ENCODE peak calls at places on chromosomes 16 and 17, in five cellular contexts. One of them, this sample, is unnamed.

GRCh38 chr16:51813609-51814008 is 662.5 kb upstream of the SALL1 start:
- DNase-seq in GM12878: no peak
- DNase-seq in adrenal gland: no peak
- DNase-seq in body of pancreas: no peak
- DNase-seq in suprapubic skin: no peak
- DNase-seq in this sample: no peak

GRCh38 chr16:30414159-30414558 is 6.8 kb downstream of the ZNF771 start:
- DNase-seq in body of pancreas: peak
- DNase-seq in adrenal gland: peak
- DNase-seq in GM12878: no peak
- DNase-seq in suprapubic skin: no peak
- DNase-seq in this sample: no peak

GRCh38 chr17:17089796-17090641 is 47.8 kb downstream of the MPRIP start:
- DNase-seq in suprapubic skin: no peak
- DNase-seq in GM12878: no peak
- DNase-seq in adrenal gland: peak
- DNase-seq in body of pancreas: no peak
- DNase-seq in this sample: no peak

GRCh38 chr17:77996256-77996655 is 37.8 kb downstream of the TNRC6C start:
- DNase-seq in adrenal gland: no peak
- DNase-seq in suprapubic skin: no peak
- DNase-seq in GM12878: no peak
- DNase-seq in body of pancreas: no peak
- DNase-seq in this sample: no peak

GRCh38 chr17:16282522-16282921 is 65.5 kb downstream of the PIGL start:
- DNase-seq in suprapubic skin: no peak
- DNase-seq in GM12878: no peak
- DNase-seq in adrenal gland: no peak
- DNase-seq in body of pancreas: no peak
- DNase-seq in this sample: peak

GRCh38 chr17:49631496-49631895 is 46.4 kb downstream of the SPOP start:
- DNase-seq in adrenal gland: no peak
- DNase-seq in suprapubic skin: no peak
- DNase-seq in GM12878: no peak
- DNase-seq in body of pancreas: no peak
- DNase-seq in this sample: no peak

GRCh38 chr16:57720142-57720575 is 15.4 kb upstream of the KATNB1 start:
- DNase-seq in suprapubic skin: no peak
- DNase-seq in body of pancreas: peak
- DNase-seq in GM12878: no peak
- DNase-seq in adrenal gland: peak
- DNase-seq in this sample: peak

GRCh38 chr17:40303706-40304450 is 5.1 kb upstream of the RARA start:
- DNase-seq in body of pancreas: no peak
- DNase-seq in GM12878: no peak
- DNase-seq in suprapubic skin: peak
- DNase-seq in adrenal gland: no peak
- DNase-seq in this sample: no peak

GRCh38 chr17:46958192-46958591 is 20.9 kb downstream of the RPRML start:
- DNase-seq in body of pancreas: no peak
- DNase-seq in suprapubic skin: no peak
- DNase-seq in GM12878: no peak
- DNase-seq in adrenal gland: no peak
- DNase-seq in this sample: no peak

GRCh38 chr17:62139141-62139540 is 74.1 kb upstream of the MED13 start:
- DNase-seq in GM12878: no peak
- DNase-seq in adrenal gland: no peak
- DNase-seq in body of pancreas: no peak
- DNase-seq in suprapubic skin: no peak
- DNase-seq in this sample: no peak

GRCh38 chr17:77772461-77772897 is 186.0 kb upstream of the TNRC6C start:
- DNase-seq in adrenal gland: peak
- DNase-seq in GM12878: no peak
- DNase-seq in suprapubic skin: no peak
- DNase-seq in body of pancreas: peak
- DNase-seq in this sample: no peak

GRCh38 chr17:34375598-34375997 is 12.6 kb upstream of the CCL1 start:
- DNase-seq in body of pancreas: no peak
- DNase-seq in GM12878: no peak
- DNase-seq in suprapubic skin: no peak
- DNase-seq in adrenal gland: no peak
- DNase-seq in this sample: no peak

GRCh38 chr17:60712675-60713074 is 35.0 kb downstream of the BCAS3 start:
- DNase-seq in GM12878: no peak
- DNase-seq in body of pancreas: no peak
- DNase-seq in suprapubic skin: no peak
- DNase-seq in adrenal gland: no peak
- DNase-seq in this sample: no peak

GRCh38 chr16:12300490-12300889 is 324.0 kb downstream of the SNX29 start:
- DNase-seq in suprapubic skin: no peak
- DNase-seq in adrenal gland: no peak
- DNase-seq in body of pancreas: no peak
- DNase-seq in GM12878: no peak
- DNase-seq in this sample: no peak

GRCh38 chr17:31431795-31432658 is 40.6 kb downstream of the RAB11FIP4 start:
- DNase-seq in suprapubic skin: no peak
- DNase-seq in GM12878: no peak
- DNase-seq in adrenal gland: no peak
- DNase-seq in body of pancreas: no peak
- DNase-seq in this sample: no peak

GRCh38 chr17:78044280-78044835 is 84.2 kb downstream of the TMC6 start:
- DNase-seq in adrenal gland: no peak
- DNase-seq in GM12878: no peak
- DNase-seq in body of pancreas: no peak
- DNase-seq in suprapubic skin: no peak
- DNase-seq in this sample: no peak

GRCh38 chr17:44324092-44324570 is 492 bp downstream of the SLC25A39 start:
- DNase-seq in body of pancreas: peak
- DNase-seq in suprapubic skin: no peak
- DNase-seq in GM12878: no peak
- DNase-seq in adrenal gland: peak
- DNase-seq in this sample: no peak

GRCh38 chr16:2450535-2450934 is 9.4 kb upstream of the TEDC2 start:
- DNase-seq in adrenal gland: no peak
- DNase-seq in GM12878: no peak
- DNase-seq in suprapubic skin: no peak
- DNase-seq in body of pancreas: no peak
- DNase-seq in this sample: no peak

GRCh38 chr16:31842864-31843263 is 30.7 kb upstream of the ZNF267 start:
- DNase-seq in body of pancreas: no peak
- DNase-seq in adrenal gland: no peak
- DNase-seq in suprapubic skin: no peak
- DNase-seq in GM12878: no peak
- DNase-seq in this sample: no peak

GRCh38 chr16:84144859-84145639 is at the start of the genes DNAAF1 and HSDL1:
- DNase-seq in body of pancreas: peak
- DNase-seq in adrenal gland: peak
- DNase-seq in GM12878: peak
- DNase-seq in suprapubic skin: peak
- DNase-seq in this sample: peak
- TF ChIP-seq POLR2A in body of pancreas: no peak
- TF ChIP-seq POLR2A in adrenal gland: no peak
- TF ChIP-seq POLR2A in GM12878: peak
- TF ChIP-seq POLR2A in suprapubic skin: no peak
- TF ChIP-seq POLR2A in this sample: peak

GRCh38 chr16:17347624-17348023 is 123.1 kb downstream of the XYLT1 start:
- DNase-seq in GM12878: no peak
- DNase-seq in suprapubic skin: no peak
- DNase-seq in body of pancreas: no peak
- DNase-seq in adrenal gland: no peak
- DNase-seq in this sample: no peak

GRCh38 chr16:17346774-17347569 is 123.8 kb downstream of the XYLT1 start:
- DNase-seq in GM12878: peak
- DNase-seq in adrenal gland: no peak
- DNase-seq in suprapubic skin: no peak
- DNase-seq in body of pancreas: no peak
- DNase-seq in this sample: no peak

GRCh38 chr16:17345043-17345442 is 125.7 kb downstream of the XYLT1 start:
- DNase-seq in body of pancreas: peak
- DNase-seq in adrenal gland: peak
- DNase-seq in GM12878: no peak
- DNase-seq in suprapubic skin: peak
- DNase-seq in this sample: no peak

GRCh38 chr16:17348042-17348783 is 122.5 kb downstream of the XYLT1 start:
- DNase-seq in GM12878: no peak
- DNase-seq in adrenal gland: no peak
- DNase-seq in body of pancreas: no peak
- DNase-seq in suprapubic skin: no peak
- DNase-seq in this sample: no peak

DNA sequence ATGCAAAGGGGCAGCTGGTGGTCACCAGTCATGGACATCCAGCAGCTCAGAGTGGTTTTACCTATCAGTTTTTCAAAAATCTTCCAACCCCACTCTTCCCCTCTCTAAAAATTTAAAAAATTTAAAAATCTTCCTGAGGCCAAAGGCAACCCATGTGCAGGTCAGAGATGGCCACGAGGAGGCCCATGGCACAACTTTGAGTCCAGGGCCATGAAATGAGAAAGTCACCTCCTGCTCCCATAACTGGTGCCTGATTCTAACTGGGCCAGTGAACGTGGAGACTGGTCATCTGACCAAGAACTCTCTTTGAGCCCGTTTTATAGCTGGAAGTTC is 124.4 kb downstream of the XYLT1 start:
- DNase-seq in body of pancreas: no peak
- DNase-seq in suprapubic skin: no peak
- DNase-seq in GM12878: no peak
- DNase-seq in adrenal gland: no peak
- DNase-seq in this sample: no peak
- TF ChIP-seq POLR2A in body of pancreas: no peak
- TF ChIP-seq POLR2A in suprapubic skin: no peak
- TF ChIP-seq POLR2A in GM12878: no peak
- TF ChIP-seq POLR2A in adrenal gland: no peak
- TF ChIP-seq POLR2A in this sample: no peak

GRCh38 chr17:1969712-1970111 is 55.4 kb downstream of the RTN4RL1 start:
- DNase-seq in adrenal gland: no peak
- DNase-seq in GM12878: no peak
- DNase-seq in suprapubic skin: no peak
- DNase-seq in body of pancreas: no peak
- DNase-seq in this sample: no peak

GRCh38 chr17:1963250-1963649 is 61.9 kb downstream of the RTN4RL1 start:
- DNase-seq in suprapubic skin: no peak
- DNase-seq in adrenal gland: no peak
- DNase-seq in GM12878: no peak
- DNase-seq in body of pancreas: no peak
- DNase-seq in this sample: no peak

GRCh38 chr17:1967092-1967662 is 58.0 kb downstream of the RTN4RL1 start:
- DNase-seq in GM12878: no peak
- DNase-seq in adrenal gland: no peak
- DNase-seq in body of pancreas: no peak
- DNase-seq in suprapubic skin: no peak
- DNase-seq in this sample: no peak

GRCh38 chr17:1965556-1966273 is 59.4 kb downstream of the RTN4RL1 start:
- DNase-seq in suprapubic skin: no peak
- DNase-seq in adrenal gland: no peak
- DNase-seq in body of pancreas: no peak
- DNase-seq in GM12878: no peak
- DNase-seq in this sample: no peak

DNA sequence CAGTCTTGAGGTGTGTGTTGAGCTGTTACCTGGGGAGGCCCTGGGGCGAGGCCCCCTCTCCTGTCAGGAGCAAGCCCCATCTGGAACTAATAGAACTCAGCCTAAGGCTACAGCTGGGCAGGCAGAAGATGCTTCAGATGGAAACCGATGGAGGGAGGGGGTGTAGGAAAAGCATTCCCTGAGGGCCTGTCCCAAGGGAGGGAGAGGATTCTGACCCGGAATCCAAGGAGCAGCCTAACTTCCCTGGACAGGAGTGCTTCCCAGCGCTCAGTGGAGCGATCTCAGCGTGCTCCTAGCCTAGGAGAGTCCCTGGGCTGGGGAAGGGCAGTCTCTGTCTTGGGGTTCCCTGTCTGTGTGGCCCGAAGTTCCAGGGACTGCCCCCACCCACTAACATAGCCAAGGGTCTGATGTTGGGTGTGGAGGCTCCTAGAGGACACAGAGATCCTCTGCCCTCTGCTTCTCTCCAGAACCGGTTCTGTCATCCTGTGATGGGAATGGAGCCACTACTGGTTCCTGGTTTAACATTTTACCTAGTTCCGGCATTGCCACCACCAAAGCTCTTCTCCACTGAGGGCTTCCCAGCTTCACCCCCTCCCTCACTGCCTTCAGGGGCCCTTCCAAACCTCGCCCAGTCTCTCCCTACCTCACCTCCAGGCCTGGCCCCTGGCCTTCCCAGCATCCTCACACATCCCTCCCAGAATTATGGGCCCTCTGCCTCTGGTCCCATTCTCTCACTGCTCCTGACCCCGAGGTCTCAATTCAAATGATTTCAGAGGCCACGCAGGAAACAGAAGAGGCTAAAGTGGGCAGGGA is 58.7 kb downstream of the RTN4RL1 start:
- DNase-seq in suprapubic skin: no peak
- DNase-seq in adrenal gland: no peak
- DNase-seq in GM12878: no peak
- DNase-seq in body of pancreas: no peak
- DNase-seq in this sample: no peak
- TF ChIP-seq POLR2A in suprapubic skin: no peak
- TF ChIP-seq POLR2A in adrenal gland: no peak
- TF ChIP-seq POLR2A in GM12878: no peak
- TF ChIP-seq POLR2A in body of pancreas: no peak
- TF ChIP-seq POLR2A in this sample: no peak

GRCh38 chr17:58328195-58329034 is at the start of gene TSPOAP1:
- DNase-seq in GM12878: peak
- DNase-seq in adrenal gland: no peak
- DNase-seq in suprapubic skin: no peak
- DNase-seq in body of pancreas: peak
- DNase-seq in this sample: no peak
- TF ChIP-seq POLR2A in GM12878: no peak
- TF ChIP-seq POLR2A in adrenal gland: no peak
- TF ChIP-seq POLR2A in suprapubic skin: no peak
- TF ChIP-seq POLR2A in body of pancreas: no peak
- TF ChIP-seq POLR2A in this sample: no peak

This sample was measured in H54.